ENCODE peak calls at places on chromosomes 12 and 14, in four cellular contexts. F, A, R and B are unnamed samples.

GRCh38 chr14:106694638-106695393 is 1168.4 kb downstream of the TMEM121 start:
- DNase-seq in F (peak; percentile 17), A (no peak), R (no peak), B (no peak)

GRCh38 chr12:15708396-15709070 is 80.7 kb downstream of the EPS8 start:
- DNase-seq in F (no peak), A (no peak), R (no peak), B (no peak)

GRCh38 chr12:104458645-104459555 is 2.2 kb downstream of the CHST11 start:
- DNase-seq in F (no peak), A (peak; percentile 59), R (no peak), B (no peak)

GRCh38 chr12:28537474-28537873 is 347.2 kb downstream of the CCDC91 start:
- DNase-seq in F (no peak), A (peak; percentile 11), R (no peak), B (no peak)

GRCh38 chr12:101181776-101182175 is 28.3 kb downstream of the SLC5A8 start:
- DNase-seq in F (no peak), A (peak; percentile 12), R (no peak), B (no peak)

GRCh38 chr14:39467889-39468524 is 35.8 kb upstream of the FBXO33 start:
- DNase-seq in F (peak; percentile 66), A (peak; percentile 43), R (peak; percentile 59), B (no peak)

GRCh38 chr14:34593740-34594375 is 36.1 kb downstream of the SNX6 start:
- DNase-seq in F (no peak), A (peak; percentile 81), R (no peak), B (no peak)

GRCh38 chr12:51405801-51406207 is 14.6 kb upstream of the GALNT6 start:
- DNase-seq in F (no peak), A (no peak), R (no peak), B (no peak)

GRCh38 chr12:84502907-84503787 is 409.5 kb downstream of the SLC6A15 start:
- DNase-seq in F (peak; percentile 69), A (peak; percentile 81), R (peak; percentile 89), B (no peak)

DNA sequence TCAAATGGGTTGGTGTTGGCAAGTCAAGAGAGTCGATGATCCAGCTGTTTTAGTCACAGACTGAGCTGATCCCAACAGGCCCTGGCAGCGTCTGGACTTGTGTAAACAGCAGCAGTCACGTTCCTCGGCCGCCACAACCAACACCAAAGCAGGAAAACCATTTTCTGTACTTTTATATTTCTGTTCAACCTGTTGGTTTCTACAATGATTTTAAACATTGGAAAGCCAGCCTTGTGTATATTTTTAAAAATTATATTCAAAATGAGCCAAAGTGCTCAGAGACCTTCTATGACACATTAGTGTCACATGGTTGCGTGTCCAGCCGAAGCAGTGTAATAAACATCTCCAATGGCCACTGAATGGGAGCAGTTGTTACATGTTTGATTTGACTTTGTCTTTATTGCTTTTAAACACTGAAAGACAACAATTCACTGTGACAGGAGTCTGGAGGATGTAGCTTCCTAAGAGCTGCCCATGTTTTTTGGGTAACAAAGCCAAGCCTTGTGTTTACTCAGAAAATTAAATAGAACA is 5.9 kb upstream of the SIVA1 start:
- DNase-seq in F (no peak), A (peak; percentile 94), R (peak; percentile 31), B (no peak)
- H3K27ac ChIP-seq in F (no peak overlapping the region), A (peak overlapping the region; percentile 73), R (no peak overlapping the region), B (peak overlapping the region; percentile 78)

GRCh38 chr12:102879-103168 is 36.3 kb downstream of the IQSEC3 start:
- DNase-seq in F (no peak), A (no peak), R (no peak), B (no peak)
- H3K4me3 ChIP-seq in F (no peak overlapping the region), A (no peak overlapping the region), R (no peak overlapping the region), B (no peak overlapping the region)

GRCh38 chr14:69092840-69093422 is 60.0 kb downstream of the DCAF5 start:
- DNase-seq in F (no peak), A (peak; percentile 47), R (no peak), B (no peak)

GRCh38 chr14:69088523-69089445 is 64.1 kb downstream of the DCAF5 start:
- DNase-seq in F (no peak), A (peak; percentile 89), R (no peak), B (no peak)

GRCh38 chr14:69087061-69087461 is 65.9 kb downstream of the DCAF5 start:
- DNase-seq in F (no peak), A (peak; percentile 52), R (no peak), B (no peak)

GRCh38 chr14:69091695-69092094 is 61.2 kb downstream of the DCAF5 start:
- DNase-seq in F (no peak), A (no peak), R (no peak), B (no peak)

GRCh38 chr14:69090187-69090789 is 62.6 kb downstream of the DCAF5 start:
- DNase-seq in F (peak; percentile 64), A (peak; percentile 64), R (peak; percentile 82), B (no peak)
- H3K27ac ChIP-seq in F (no peak overlapping the region), A (no peak overlapping the region), R (no peak overlapping the region), B (peak overlapping the region; percentile 76)

GRCh38 chr14:103020271-103020910 is 37.0 kb downstream of the CDC42BPB start:
- DNase-seq in F (no peak), A (no peak), R (no peak), B (no peak)

GRCh38 chr14:103019827-103020226 is 37.5 kb downstream of the CDC42BPB start:
- DNase-seq in F (no peak), A (no peak), R (no peak), B (no peak)

GRCh38 chr14:103023881-103024473 is 33.4 kb downstream of the CDC42BPB start:
- DNase-seq in F (no peak), A (peak; percentile 88), R (peak; percentile 51), B (no peak)

GRCh38 chr14:103021817-103022668 is 35.3 kb downstream of the CDC42BPB start:
- DNase-seq in F (no peak), A (peak; percentile 69), R (no peak), B (no peak)

GRCh38 chr14:103022669-103023044 is 34.7 kb downstream of the CDC42BPB start:
- DNase-seq in F (no peak), A (peak; percentile 19), R (no peak), B (no peak)
- H3K4me3 ChIP-seq in F (no peak overlapping the region), A (peak overlapping the region; percentile 39), R (no peak overlapping the region), B (no peak overlapping the region)

GRCh38 chr12:12561305-12562015 is 1.2 kb downstream of the DUSP16 start:
- DNase-seq in F (peak; percentile 64), A (peak; percentile 80), R (peak; percentile 36), B (no peak)
- H3K27ac ChIP-seq in F (peak overlapping the region; percentile 98), A (peak overlapping the region; percentile 77), R (peak overlapping the region; percentile 98), B (peak overlapping the region; percentile 100)

GRCh38 chr14:23386999-23387398 is 10.2 kb downstream of the CMTM5 start:
- DNase-seq in F (no peak), A (no peak), R (no peak), B (no peak)
- H3K4me3 ChIP-seq in F (no peak overlapping the region), A (no peak overlapping the region), R (no peak overlapping the region), B (no peak overlapping the region)

GRCh38 chr12:124713041-124713435 is 145.6 kb upstream of the NCOR2 start:
- DNase-seq in F (no peak), A (no peak), R (no peak), B (no peak)
- H3K27ac ChIP-seq in F (peak overlapping the region; percentile 32), A (peak overlapping the region; percentile 48), R (no peak overlapping the region), B (peak overlapping the region; percentile 76)

GRCh38 chr12:123398918-123399617 is 15.1 kb downstream of the KMT5A start:
- DNase-seq in F (no peak), A (peak; percentile 60), R (no peak), B (no peak)

GRCh38 chr12:123396543-123396942 is 12.6 kb downstream of the KMT5A start:
- DNase-seq in F (no peak), A (no peak), R (no peak), B (no peak)

GRCh38 chr12:123397400-123397799 is 13.5 kb downstream of the KMT5A start:
- DNase-seq in F (no peak), A (peak; percentile 77), R (no peak), B (no peak)

GRCh38 chr12:123396954-123397353 is 13.0 kb downstream of the KMT5A start:
- DNase-seq in F (no peak), A (peak; percentile 21), R (no peak), B (no peak)

DNA sequence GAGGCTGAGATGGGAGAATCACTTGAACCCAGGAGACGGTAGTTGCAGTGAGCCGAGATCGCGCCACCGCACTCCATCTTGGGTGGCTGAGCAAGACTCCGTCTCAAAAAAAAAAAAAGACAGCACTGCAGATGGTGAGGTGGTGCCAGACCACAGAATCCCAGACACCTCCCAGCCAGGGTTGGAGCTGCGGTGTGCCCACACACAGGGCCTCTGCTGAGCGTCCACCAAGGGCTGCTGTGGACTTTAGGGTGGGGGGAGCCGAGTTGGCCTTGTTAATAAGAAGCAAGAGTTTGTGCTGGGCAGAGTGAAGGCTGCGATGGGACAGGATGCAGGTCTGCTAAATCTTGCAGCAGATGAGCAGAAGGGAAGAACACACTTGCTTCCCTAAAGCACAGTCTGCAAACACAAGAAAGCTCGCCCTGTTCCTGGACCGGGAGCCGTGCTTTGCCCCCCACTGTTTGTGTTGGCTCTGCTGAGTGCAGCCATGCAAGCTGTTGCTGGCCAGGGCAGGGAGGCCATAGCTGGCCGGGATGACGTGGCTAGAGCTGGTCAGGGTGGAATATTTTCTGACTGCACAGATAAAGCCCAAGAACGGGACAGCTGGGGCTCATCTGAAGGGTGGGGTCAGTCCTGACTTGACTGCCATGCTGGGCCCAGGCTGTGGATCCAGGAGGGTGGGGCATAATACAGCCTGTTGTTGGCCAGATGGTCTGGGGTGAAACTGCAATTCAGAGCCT is 14.4 kb downstream of the KMT5A start:
- DNase-seq in F (no peak), A (peak; percentile 91), R (no peak), B (no peak)
- H3K4me3 ChIP-seq in F (no peak overlapping the region), A (peak overlapping the region; percentile 21), R (no peak overlapping the region), B (no peak overlapping the region)

DNA sequence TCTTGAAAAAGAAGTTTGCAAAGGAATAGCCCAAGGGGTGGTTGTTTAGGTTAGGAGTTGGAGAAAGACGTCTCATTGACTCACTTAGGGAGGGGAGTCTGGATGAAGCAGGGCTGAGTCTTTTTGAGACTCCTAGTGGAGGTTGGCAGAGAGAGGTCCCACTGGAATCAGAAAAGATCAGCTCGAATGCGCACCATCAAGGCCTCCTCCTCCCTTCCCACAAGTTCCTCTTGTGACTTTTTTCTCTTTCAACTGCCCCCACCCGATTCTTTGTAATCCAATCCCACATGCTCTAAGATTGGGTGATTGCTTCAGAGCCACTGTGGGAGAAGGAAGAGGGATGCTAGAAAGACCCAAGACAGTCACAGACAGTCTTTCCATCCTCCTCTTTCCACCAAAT is 2.0 kb downstream of the ARHGEF40 start:
- DNase-seq in F (no peak), A (peak; percentile 93), R (no peak), B (no peak)
- H3K27ac ChIP-seq in F (peak overlapping the region; percentile 95), A (peak overlapping the region; percentile 100), R (no peak overlapping the region), B (peak overlapping the region; percentile 45)